ENCODE peak calls at places on chromosomes 5 and 9, in nine cellular contexts. F is mesendoderm; C is NCI-H1105; X is CD4-positive, alpha-beta T cell; S is OCI-LY7; Q is psoas muscle; D is KG1; E is Calu3; Z is uterus. W is an unnamed sample.

GRCh38 chr5:54832846-54833245 is 152.5 kb downstream of the ESM1 start:
- DNase-seq in S (no peak), Z (no peak), X (no peak), C (no peak), E (no peak), F (no peak), Q (no peak), D (no peak), W (no peak)

GRCh38 chr5:172756764-172757393 is 14.1 kb downstream of the DUSP1 start:
- DNase-seq in Q (no peak), Z (no peak), F (no peak), X (no peak), E (no peak), C (no peak), D (no peak), S (no peak), W (no peak)

GRCh38 chr5:372556-372910 is 51.0 kb downstream of the AHRR start:
- DNase-seq in E (no peak), S (no peak), F (no peak), Q (no peak), X (peak; percentile 31), Z (peak; percentile 6), C (no peak), D (no peak), W (no peak)

GRCh38 chr5:73135021-73135420 is 14.6 kb downstream of the TMEM171 start:
- DNase-seq in X (no peak), F (peak; percentile 71), Z (no peak), E (no peak), S (no peak), Q (no peak), C (no peak), D (no peak), W (no peak)

GRCh38 chr9:87471746-87472145 is 25.9 kb upstream of the DAPK1 start:
- DNase-seq in Q (no peak), C (no peak), F (no peak), S (no peak), D (no peak), Z (no peak), E (no peak), X (no peak), W (no peak)

GRCh38 chr9:112056986-112057385 is 118.1 kb downstream of the SUSD1 start:
- DNase-seq in Z (no peak), S (no peak), F (no peak), E (no peak), D (no peak), Q (no peak), X (no peak), C (no peak), W (no peak)

GRCh38 chr5:57698785-57699184 is 216.2 kb upstream of the ACTBL2 start:
- DNase-seq in C (no peak), E (no peak), S (no peak), Q (no peak), F (peak; percentile 97), D (no peak), X (no peak), Z (no peak), W (peak; percentile 8)

GRCh38 chr5:67813879-67814539 is 401.5 kb upstream of the PIK3R1 start:
- DNase-seq in F (no peak), E (no peak), Q (no peak), Z (no peak), C (no peak), S (no peak), D (no peak), X (no peak), W (no peak)

GRCh38 chr9:122192914-122193525 is 33.3 kb downstream of the MORN5 start:
- DNase-seq in Z (no peak), C (no peak), Q (no peak), D (no peak), F (no peak), E (no peak), X (no peak), S (no peak), W (no peak)

GRCh38 chr5:10329421-10329807 is 21.7 kb upstream of the CMBL start:
- DNase-seq in Q (no peak), D (no peak), E (no peak), S (no peak), Z (no peak), C (no peak), X (no peak), F (no peak), W (no peak)

GRCh38 chr9:94974154-94974860 is 247.8 kb downstream of the AOPEP start:
- DNase-seq in F (no peak), Z (no peak), D (no peak), S (no peak), Q (no peak), E (no peak), C (no peak), X (no peak), W (no peak)

GRCh38 chr5:144328505-144328904 is 157.8 kb downstream of the KCTD16 start:
- DNase-seq in C (no peak), Q (no peak), E (no peak), X (no peak), S (no peak), Z (no peak), D (no peak), F (no peak), W (peak; percentile 27)

GRCh38 chr5:66989286-66989685 is 207.3 kb downstream of the CD180 start:
- DNase-seq in X (no peak), D (no peak), C (no peak), F (peak; percentile 74), S (no peak), Q (no peak), E (no peak), Z (no peak), W (no peak)

GRCh38 chr5:121910036-121910435 is 51.7 kb upstream of the SRFBP1 start:
- DNase-seq in X (no peak), S (no peak), D (no peak), Z (no peak), Q (no peak), C (no peak), E (no peak), F (no peak), W (no peak)

GRCh38 chr9:14692536-14692917 is 705 bp downstream of the ZDHHC21 start:
- DNase-seq in D (no peak), S (peak; percentile 23), X (no peak), E (no peak), Z (no peak), Q (no peak), F (no peak), C (peak; percentile 14), W (no peak)

GRCh38 chr5:17248999-17249634 is 31.7 kb downstream of the BASP1 start:
- DNase-seq in X (no peak), S (no peak), E (peak; percentile 16), Q (no peak), D (no peak), Z (peak; percentile 36), C (no peak), F (peak; percentile 94), W (no peak)

GRCh38 chr5:180649297-180650039 is at the start of gene FLT4:
- DNase-seq in F (no peak), E (no peak), Q (no peak), X (no peak), D (no peak), Z (no peak), S (no peak), C (no peak), W (no peak)

GRCh38 chr9:77440057-77440456 is 208.1 kb downstream of the GNA14 start:
- DNase-seq in S (no peak), C (no peak), E (no peak), F (peak; percentile 67), D (no peak), X (no peak), Q (peak; percentile 18), Z (no peak), W (no peak)

GRCh38 chr5:37015795-37016666 is 139.5 kb downstream of the NIPBL start:
- DNase-seq in E (no peak), S (no peak), D (no peak), F (no peak), X (no peak), Z (no peak), C (no peak), Q (no peak), W (no peak)

GRCh38 chr5:56816546-56817081 is 1.3 kb downstream of the MAP3K1 start:
- DNase-seq in Q (peak; percentile 57), F (peak; percentile 94), C (no peak), X (peak; percentile 57), D (peak; percentile 69), S (peak; percentile 88), Z (peak; percentile 36), E (peak; percentile 42), W (no peak)

GRCh38 chr5:32138839-32139493 is 35.2 kb downstream of the GOLPH3 start:
- DNase-seq in X (no peak), E (no peak), S (no peak), F (no peak), Z (no peak), C (no peak), Q (no peak), D (no peak), W (no peak)

GRCh38 chr9:93589688-93590087 is 13.3 kb downstream of the PHF2 start:
- DNase-seq in S (no peak), F (peak; percentile 13), X (no peak), E (no peak), Z (no peak), D (no peak), Q (no peak), C (no peak), W (peak; percentile 43)

GRCh38 chr5:125302577-125302976 is 556.1 kb upstream of the ZNF608 start:
- DNase-seq in Q (no peak), Z (no peak), S (no peak), E (no peak), X (no peak), C (no peak), F (no peak), D (no peak), W (no peak)

GRCh38 chr5:125061726-125062125 is 315.3 kb upstream of the ZNF608 start:
- DNase-seq in F (no peak), E (no peak), D (no peak), X (no peak), Q (no peak), Z (no peak), S (no peak), C (no peak), W (no peak)

GRCh38 chr5:125870271-125870670 is 552.9 kb upstream of the GRAMD2B start:
- DNase-seq in E (no peak), S (no peak), Z (no peak), Q (no peak), D (no peak), C (no peak), X (no peak), F (no peak), W (no peak)

GRCh38 chr9:131668439-131669233 is 71.2 kb downstream of the RAPGEF1 start:
- DNase-seq in Q (no peak), D (no peak), Z (peak; percentile 37), F (no peak), C (peak; percentile 29), E (no peak), X (peak; percentile 72), S (peak; percentile 61), W (no peak)

GRCh38 chr9:26326473-26327044 is 566.0 kb downstream of the CAAP1 start:
- DNase-seq in F (peak; percentile 79), E (peak; percentile 12), Z (no peak), Q (no peak), D (peak; percentile 39), X (no peak), S (peak; percentile 52), C (no peak), W (no peak)

GRCh38 chr5:65483474-65484346 is 2.0 kb upstream of the ADAMTS6 start:
- DNase-seq in Q (no peak), C (peak; percentile 12), X (no peak), D (peak; percentile 6), F (peak; percentile 79), Z (no peak), E (no peak), S (peak; percentile 78), W (no peak)

GRCh38 chr5:120454094-120454798 is 9.9 kb upstream of the PRR16 start:
- DNase-seq in E (no peak), C (no peak), Z (no peak), S (no peak), F (peak; percentile 67), X (no peak), Q (no peak), D (no peak), W (no peak)

GRCh38 chr9:132319421-132320110 is 35.2 kb downstream of the SETX start:
- DNase-seq in Q (no peak), F (peak; percentile 88), S (no peak), D (no peak), Z (no peak), X (no peak), C (no peak), E (no peak), W (no peak)

GRCh38 chr9:68780735-68781134 is 75.7 kb downstream of the PIP5K1B start:
- DNase-seq in E (no peak), Z (no peak), F (no peak), Q (no peak), S (peak; percentile 31), X (no peak), D (no peak), C (no peak), W (no peak)

W was measured in NCI-H510A.